ENCODE peak calls at places on chromosomes 1 and 21, in ten cellular contexts. H is aorta, P is WTC11, Q is nucleus accumbens, Y is Kasumi-1, Z is astrocyte, I is substantia nigra, X is astrocyte of the spinal cord, N is mucosa of gallbladder, J is AG08396. B is an unnamed sample.
A peak's percentile ranks its signal among the peaks of the same experiment; 100 is the strongest.

GRCh38 chr1:233868461-233868860 is 36.0 kb upstream of the SLC35F3 start:
- DNase-seq in H (no peak), N (no peak), Z (peak; percentile 83), Y (peak; percentile 90), J (no peak), Q (no peak), X (peak; percentile 70), P (no peak), I (no peak), B (no peak)

GRCh38 chr1:51234721-51235425 is 1.2 kb upstream of the RNF11 start:
- DNase-seq in I (no peak), Q (peak; percentile 9), P (no peak), Z (peak; percentile 17), X (peak; percentile 33), N (peak; percentile 53), H (peak; percentile 80), J (peak; percentile 28), Y (peak; percentile 61), B (peak; percentile 18)

GRCh38 chr1:79657916-79658662 is 651.6 kb upstream of the ADGRL4 start:
- DNase-seq in I (no peak), P (no peak), Y (no peak), Z (no peak), J (no peak), N (no peak), X (no peak), Q (no peak), H (no peak), B (no peak)

GRCh38 chr1:20980051-20980450 is 192.9 kb upstream of the HP1BP3 start:
- DNase-seq in N (no peak), Y (no peak), Z (no peak), H (no peak), X (no peak), I (no peak), P (no peak), Q (no peak), J (no peak), B (no peak)

GRCh38 chr1:179337343-179337742 is 28.4 kb upstream of the AXDND1 start:
- DNase-seq in X (no peak), J (no peak), Z (no peak), N (no peak), Y (no peak), P (no peak), H (no peak), I (no peak), Q (no peak), B (no peak)

GRCh38 chr21:46027855-46028493 is 46.4 kb downstream of the COL6A1 start:
- DNase-seq in I (no peak), Y (no peak), Q (no peak), X (no peak), H (no peak), Z (peak; percentile 43), J (no peak), P (no peak), N (peak; percentile 51), B (no peak)

GRCh38 chr1:27615346-27616004 is 11.5 kb upstream of the AHDC1 start:
- DNase-seq in P (peak; percentile 60), Y (no peak), H (no peak), J (no peak), Q (no peak), I (no peak), Z (no peak), N (no peak), X (no peak), B (no peak)

GRCh38 chr1:36446261-36446660 is 4.0 kb downstream of the OSCP1 start:
- DNase-seq in J (no peak), H (no peak), Q (no peak), P (peak; percentile 62), Z (no peak), X (no peak), N (no peak), Y (peak; percentile 83), I (no peak), B (no peak)

GRCh38 chr21:28333455-28334108 is 659.1 kb downstream of the LTN1 start:
- DNase-seq in J (peak; percentile 14), P (no peak), Q (no peak), H (no peak), Z (peak; percentile 44), I (no peak), X (no peak), N (no peak), Y (no peak), B (no peak)

GRCh38 chr1:12460911-12461621 is 156.9 kb downstream of the DHRS3 start:
- DNase-seq in H (peak; percentile 83), N (peak; percentile 40), X (peak; percentile 83), Z (peak; percentile 86), Y (no peak), I (no peak), J (no peak), Q (no peak), P (no peak), B (no peak)

GRCh38 chr1:15958788-15959187 is 17.1 kb downstream of the ZBTB17 start:
- DNase-seq in P (no peak), N (no peak), J (no peak), Z (peak; percentile 42), X (no peak), I (no peak), Q (no peak), H (no peak), Y (no peak), B (no peak)

GRCh38 chr1:153513023-153513422 is 22.8 kb downstream of the S100A6 start:
- DNase-seq in Q (no peak), X (no peak), P (no peak), Z (no peak), Y (no peak), N (no peak), I (no peak), H (peak; percentile 53), J (no peak), B (no peak)

GRCh38 chr1:62286778-62287224 is 32.4 kb downstream of the KANK4 start:
- DNase-seq in X (peak; percentile 36), Z (no peak), P (peak; percentile 70), Y (no peak), N (no peak), J (no peak), I (no peak), H (no peak), Q (no peak), B (no peak)

GRCh38 chr1:230066036-230066435 is 1.0 kb upstream of the GALNT2 start:
- DNase-seq in Q (no peak), H (no peak), X (no peak), N (no peak), Y (no peak), P (no peak), Z (no peak), I (no peak), J (no peak), B (no peak)

GRCh38 chr1:54396280-54396903 is 9.8 kb downstream of the SSBP3 start:
- DNase-seq in Q (peak; percentile 57), X (no peak), I (peak; percentile 47), Z (no peak), N (no peak), P (no peak), J (no peak), H (no peak), Y (no peak), B (peak; percentile 54)

GRCh38 chr1:40625076-40625475 is 40.4 kb downstream of the RIMS3 start:
- DNase-seq in N (peak; percentile 27), H (no peak), Z (no peak), P (peak; percentile 45), I (no peak), X (peak; percentile 4), Q (no peak), Y (no peak), J (no peak), B (peak; percentile 26)

GRCh38 chr1:208002672-208003071 is 91.7 kb upstream of the CD34 start:
- DNase-seq in N (no peak), J (no peak), X (no peak), Z (no peak), Q (no peak), H (no peak), I (no peak), P (no peak), Y (no peak), B (no peak)

GRCh38 chr1:223487514-223488259 is 94.5 kb downstream of the CCDC185 start:
- DNase-seq in J (no peak), I (no peak), P (no peak), H (no peak), Y (no peak), X (no peak), Z (no peak), N (no peak), Q (no peak), B (no peak)

GRCh38 chr1:153841463-153841994 is 66.3 kb downstream of the SLC27A3 start:
- DNase-seq in X (peak; percentile 57), N (no peak), Q (no peak), I (no peak), H (no peak), Y (no peak), P (no peak), Z (peak; percentile 53), J (no peak), B (no peak)

GRCh38 chr1:182700351-182700709 is 15.9 kb upstream of the RGS8 start:
- DNase-seq in X (no peak), P (no peak), Q (no peak), Y (no peak), Z (no peak), I (no peak), H (no peak), J (no peak), N (no peak), B (no peak)

GRCh38 chr1:234001817-234002216 is 97.3 kb downstream of the SLC35F3 start:
- DNase-seq in X (no peak), Q (no peak), I (no peak), H (no peak), N (no peak), Z (no peak), J (no peak), Y (no peak), P (no peak), B (peak; percentile 6)

GRCh38 chr1:216186816-216187215 is 236.4 kb downstream of the USH2A start:
- DNase-seq in N (peak; percentile 25), Y (no peak), Q (no peak), I (no peak), P (no peak), H (no peak), Z (peak; percentile 23), X (peak; percentile 43), J (no peak), B (no peak)

GRCh38 chr1:206002833-206003532 is at the start of gene RAB7B:
- DNase-seq in N (peak; percentile 73), Y (peak; percentile 65), X (peak; percentile 59), I (peak; percentile 23), J (peak; percentile 82), Q (peak; percentile 31), Z (peak; percentile 68), H (peak; percentile 87), P (no peak), B (peak; percentile 28)

GRCh38 chr1:109113787-109114568 is at the start of gene ELAPOR1:
- DNase-seq in I (peak; percentile 33), P (peak; percentile 63), N (peak; percentile 81), J (no peak), Y (no peak), Q (peak; percentile 45), H (peak; percentile 66), Z (no peak), X (no peak), B (peak; percentile 78)

GRCh38 chr1:38173157-38173831 is 126.7 kb upstream of the POU3F1 start:
- DNase-seq in I (no peak), H (no peak), Y (no peak), X (no peak), Q (no peak), Z (no peak), J (no peak), N (no peak), P (no peak), B (no peak)

GRCh38 chr1:37851782-37852210 is 7.6 kb downstream of the MTF1 start:
- DNase-seq in N (no peak), J (no peak), H (no peak), P (no peak), Z (no peak), Y (peak; percentile 68), Q (no peak), I (no peak), X (no peak), B (no peak)